ENCODE peak calls at places on chromosomes 2 and 18, in four cellular contexts. W is HepG2, N is sigmoid colon, A is Panc1. X is an unnamed sample.
A peak's percentile ranks its signal among the peaks of the same experiment; 100 is the strongest.

GRCh38 chr2:241235396-241235795 is 46.9 kb downstream of the ANO7 start:
- DNase-seq in W (no peak), N (no peak), A (no peak), X (no peak)

GRCh38 chr18:36769611-36770314 is 59.0 kb downstream of the TPGS2 start:
- DNase-seq in W (peak; percentile 10), N (no peak), A (no peak), X (no peak)

GRCh38 chr2:215476424-215476823 is 40.6 kb upstream of the FN1 start:
- DNase-seq in W (no peak), N (no peak), A (no peak), X (no peak)

GRCh38 chr2:106018141-106018540 is 176.0 kb downstream of the UXS1 start:
- DNase-seq in W (no peak), N (no peak), A (no peak), X (no peak)

GRCh38 chr18:37554399-37554787 is 11.2 kb downstream of the CELF4 start:
- DNase-seq in W (no peak), N (no peak), A (no peak), X (no peak)

GRCh38 chr2:98134138-98134537 is 47.2 kb downstream of the VWA3B start:
- DNase-seq in W (no peak), N (no peak), A (no peak), X (no peak)

GRCh38 chr18:7273301-7273911 is 42.5 kb downstream of the LRRC30 start:
- DNase-seq in W (no peak), N (peak; percentile 81), A (no peak), X (peak; percentile 29)

GRCh38 chr2:30267161-30267568 is 35.8 kb downstream of the LBH start:
- DNase-seq in W (no peak), N (no peak), A (no peak), X (no peak)

GRCh38 chr2:37671013-37671815 is at the start of gene CDC42EP3:
- DNase-seq in W (no peak), N (peak; percentile 78), A (no peak), X (peak; percentile 80)

GRCh38 chr2:58155160-58155778 is 85.9 kb downstream of the FANCL start:
- DNase-seq in W (no peak), N (no peak), A (no peak), X (no peak)

GRCh38 chr2:35220471-35220870 is 1135.1 kb upstream of the CRIM1 start:
- DNase-seq in W (no peak), N (no peak), A (no peak), X (no peak)

GRCh38 chr18:12657849-12658829 is at the start of gene SPIRE1:
- DNase-seq in W (peak; percentile 29), N (peak; percentile 86), A (no peak), X (peak; percentile 76)

GRCh38 chr2:99389371-99389770 is 52.2 kb downstream of the EIF5B start:
- DNase-seq in W (no peak), N (no peak), A (no peak), X (no peak)

GRCh38 chr18:66136039-66136438 is 385.2 kb downstream of the CDH7 start:
- DNase-seq in W (no peak), N (no peak), A (no peak), X (no peak)

GRCh38 chr2:70073493-70073892 is 13.8 kb upstream of the PCBP1 start:
- DNase-seq in W (no peak), N (peak; percentile 22), A (no peak), X (no peak)

GRCh38 chr2:152861349-152861942 is 143.0 kb downstream of the ARL6IP6 start:
- DNase-seq in W (peak; percentile 43), N (no peak), A (peak; percentile 4), X (peak; percentile 27)

GRCh38 chr2:170824526-170825015 is 7.9 kb downstream of the GAD1 start:
- DNase-seq in W (no peak), N (no peak), A (no peak), X (no peak)

GRCh38 chr2:173884403-173884802 is 80.8 kb downstream of the SP3 start:
- DNase-seq in W (peak; percentile 56), N (peak; percentile 70), A (peak; percentile 5), X (peak; percentile 76)

GRCh38 chr2:32788106-32788505 is 158.6 kb upstream of the LTBP1 start:
- DNase-seq in W (no peak), N (no peak), A (no peak), X (no peak)

GRCh38 chr2:67260348-67261277 is 136.5 kb upstream of the ETAA1 start:
- DNase-seq in W (no peak), N (peak; percentile 95), A (peak; percentile 89), X (peak; percentile 29)

DNA sequence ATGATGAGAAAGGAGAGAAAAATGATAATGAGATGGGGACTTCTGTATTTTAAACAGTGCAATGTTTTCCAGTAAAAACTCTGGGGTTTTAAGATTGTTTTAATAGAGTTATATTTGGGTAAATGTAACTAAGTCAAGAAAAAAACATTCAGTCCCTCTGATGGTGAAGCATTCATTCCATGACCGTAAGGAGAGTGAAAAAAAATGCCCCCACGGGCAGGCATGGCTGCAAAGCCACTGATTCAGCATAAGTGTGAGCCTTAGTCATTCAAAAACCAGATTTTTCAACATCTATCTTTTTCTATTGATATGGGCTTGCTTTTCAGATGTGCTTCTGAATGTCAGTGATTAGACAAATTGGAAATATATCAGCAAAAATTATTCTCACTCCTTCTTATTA is 957.8 kb downstream of the SLC4A3 start:
- DNase-seq in W (no peak), N (no peak), A (no peak), X (no peak)
- TF ChIP-seq POLR2AphosphoS5 in W (no peak), N (no peak), A (no peak), X (no peak)

GRCh38 chr2:207157162-207157481 is 8.6 kb downstream of the KLF7 start:
- DNase-seq in W (no peak), N (no peak), A (no peak), X (no peak)
- H3K27ac ChIP-seq in W (no peak overlapping the region), N (peak overlapping the region; percentile 100), A (no peak overlapping the region), X (no peak overlapping the region)

GRCh38 chr18:3008546-3008945 is 4.4 kb downstream of the LPIN2 start:
- DNase-seq in W (no peak), N (no peak), A (peak; percentile 20), X (no peak)
- TF ChIP-seq POLR2AphosphoS5 in W (no peak), N (no peak), A (no peak), X (no peak)

GRCh38 chr2:221710744-221711143 is 138.6 kb upstream of the EPHA4 start:
- DNase-seq in W (no peak), N (peak; percentile 59), A (no peak), X (no peak)
- H3K27ac ChIP-seq in W (no peak overlapping the region), N (peak overlapping the region; percentile 55), A (no peak overlapping the region), X (no peak overlapping the region)

GRCh38 chr2:28274911-28275685 is 117.6 kb upstream of the FOSL2 start:
- DNase-seq in W (no peak), N (no peak), A (no peak), X (peak; percentile 60)
- TF ChIP-seq POLR2AphosphoS5 in W (no peak), N (no peak), A (no peak), X (no peak)

X was measured in stomach.